ENCODE peak calls at places on chromosomes 16 and 17, in six cellular contexts. U is glutamatergic neuron, R is stomach, I is esophagus squamous epithelium, F is AG09319, H is GM12865. D is an unnamed sample.

GRCh38 chr17:48520631-48521045 is 10.2 kb downstream of the HOXB1 start:
- DNase-seq in U (no peak), R (no peak), I (no peak), F (no peak), H (no peak), D (no peak)

GRCh38 chr16:68778551-68779231 is 41.6 kb downstream of the CDH1 start:
- DNase-seq in U (no peak), R (peak), I (no peak), F (no peak), H (no peak), D (no peak)

GRCh38 chr17:67959510-67959909 is 36.8 kb downstream of the C17orf58 start:
- DNase-seq in U (no peak), R (no peak), I (no peak), F (no peak), H (no peak), D (no peak)

GRCh38 chr17:56108811-56109284 is 44.4 kb upstream of the ANKFN1 start:
- DNase-seq in U (no peak), R (no peak), I (no peak), F (no peak), H (no peak), D (no peak)

GRCh38 chr17:27572665-27573064 is 58.3 kb upstream of the LGALS9 start:
- DNase-seq in U (no peak), R (no peak), I (no peak), F (no peak), H (no peak), D (peak)

GRCh38 chr17:49994085-49995054 is 654 bp downstream of the DLX3 start:
- DNase-seq in U (no peak), R (no peak), I (no peak), F (no peak), H (no peak), D (no peak)

GRCh38 chr16:51159864-51160263 is 8.8 kb upstream of the SALL1 start:
- DNase-seq in U (no peak), R (no peak), I (no peak), F (no peak), H (no peak), D (no peak)

GRCh38 chr16:27455700-27456099 is 53.7 kb downstream of the IL21R start:
- DNase-seq in U (no peak), R (no peak), I (no peak), F (no peak), H (no peak), D (peak)

GRCh38 chr16:11250091-11250785 is 5.8 kb downstream of the SOCS1 start:
- DNase-seq in U (no peak), R (no peak), I (no peak), F (no peak), H (peak), D (peak)

GRCh38 chr17:21176996-21177395 is 37.0 kb downstream of the TMEM11 start:
- DNase-seq in U (no peak), R (peak), I (no peak), F (no peak), H (no peak), D (no peak)

GRCh38 chr17:58084317-58084981 is 1.2 kb downstream of the DYNLL2 start:
- DNase-seq in U (no peak), R (peak), I (no peak), F (no peak), H (peak), D (peak)

GRCh38 chr16:81928975-81929374 is 82.3 kb downstream of the SDR42E1 start:
- DNase-seq in U (no peak), R (peak), I (no peak), F (no peak), H (no peak), D (peak)

GRCh38 chr16:71883193-71883848 is 661 bp downstream of the ZNF821 start:
- DNase-seq in U (peak), R (no peak), I (no peak), F (no peak), H (peak), D (peak)

GRCh38 chr16:3113765-3114479 is 1.5 kb downstream of the ZNF205 start:
- DNase-seq in U (no peak), R (no peak), I (no peak), F (no peak), H (no peak), D (no peak)

GRCh38 chr17:76458580-76459490 is 5.9 kb upstream of the UBE2O start:
- DNase-seq in U (peak), R (peak), I (no peak), F (no peak), H (peak), D (peak)

GRCh38 chr16:49828545-49829267 is 27.2 kb downstream of the ZNF423 start:
- DNase-seq in U (no peak), R (no peak), I (no peak), F (no peak), H (no peak), D (no peak)

GRCh38 chr16:17414421-17414820 is 56.3 kb downstream of the XYLT1 start:
- DNase-seq in U (no peak), R (no peak), I (no peak), F (no peak), H (peak), D (peak)

GRCh38 chr16:17417740-17418139 is 53.0 kb downstream of the XYLT1 start:
- DNase-seq in U (no peak), R (no peak), I (no peak), F (no peak), H (no peak), D (peak)

GRCh38 chr16:17414916-17415315 is 55.8 kb downstream of the XYLT1 start:
- DNase-seq in U (no peak), R (no peak), I (no peak), F (no peak), H (no peak), D (no peak)

GRCh38 chr16:17419266-17419665 is 51.5 kb downstream of the XYLT1 start:
- DNase-seq in U (no peak), R (no peak), I (no peak), F (no peak), H (no peak), D (no peak)

GRCh38 chr16:17416461-17417221 is 54.1 kb downstream of the XYLT1 start:
- DNase-seq in U (no peak), R (no peak), I (no peak), F (no peak), H (peak), D (peak)
- TF ChIP-seq CTCF in U (no peak), R (no peak), I (peak), F (no peak), H (peak), D (peak)

DNA sequence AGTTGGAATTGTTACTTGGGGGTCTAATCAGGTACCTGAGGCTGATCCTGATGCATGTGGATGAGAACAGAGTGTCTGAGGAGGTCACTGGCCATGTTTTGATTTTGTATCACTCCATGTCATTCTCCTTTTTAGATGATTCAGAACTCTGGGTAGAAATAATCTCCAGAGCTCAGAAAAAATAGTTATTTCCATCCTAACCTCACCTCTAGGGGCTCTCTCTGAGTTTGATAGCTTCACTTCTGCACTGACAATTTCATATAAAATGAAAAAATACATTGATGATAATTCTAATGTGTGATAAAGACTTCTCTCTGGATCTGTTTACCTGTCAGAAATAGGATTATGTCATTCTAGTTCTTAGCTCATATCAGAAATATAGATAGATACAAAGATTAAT is 6.2 kb upstream of the KRT12 start:
- DNase-seq in U (no peak), R (no peak), I (no peak), F (no peak), H (no peak), D (no peak)
- TF ChIP-seq CTCF in U (no peak), R (no peak), I (no peak), F (no peak), H (no peak), D (no peak)

DNA sequence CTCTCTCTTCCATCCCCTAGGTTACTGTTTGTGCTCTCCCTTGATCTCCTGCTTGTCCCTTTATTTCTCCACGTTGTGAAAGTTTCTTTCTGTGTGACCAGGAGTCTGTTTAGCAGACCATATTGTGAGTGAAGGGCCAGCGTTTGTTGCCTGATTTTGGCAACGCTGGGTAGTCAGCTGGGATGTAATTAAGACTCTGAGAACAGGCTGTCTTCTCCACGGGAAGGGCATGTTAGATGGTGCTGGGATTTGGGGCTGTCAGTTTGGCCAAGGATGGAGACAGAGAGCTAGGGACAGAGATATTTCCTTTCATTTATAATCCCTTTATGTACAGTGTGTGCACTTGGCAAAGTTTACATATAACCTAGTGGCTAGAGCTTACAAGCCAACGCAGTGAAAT is 263.2 kb downstream of the FTO start:
- DNase-seq in U (no peak), R (no peak), I (no peak), F (no peak), H (no peak), D (no peak)
- TF ChIP-seq CTCF in U (no peak), R (no peak), I (no peak), F (no peak), H (no peak), D (no peak)

GRCh38 chr16:88957456-88957767 is 19.6 kb downstream of the CBFA2T3 start:
- DNase-seq in U (no peak), R (no peak), I (no peak), F (no peak), H (no peak), D (no peak)
- TF ChIP-seq CTCF in U (no peak), R (no peak), I (no peak), F (no peak), H (no peak), D (no peak)

DNA sequence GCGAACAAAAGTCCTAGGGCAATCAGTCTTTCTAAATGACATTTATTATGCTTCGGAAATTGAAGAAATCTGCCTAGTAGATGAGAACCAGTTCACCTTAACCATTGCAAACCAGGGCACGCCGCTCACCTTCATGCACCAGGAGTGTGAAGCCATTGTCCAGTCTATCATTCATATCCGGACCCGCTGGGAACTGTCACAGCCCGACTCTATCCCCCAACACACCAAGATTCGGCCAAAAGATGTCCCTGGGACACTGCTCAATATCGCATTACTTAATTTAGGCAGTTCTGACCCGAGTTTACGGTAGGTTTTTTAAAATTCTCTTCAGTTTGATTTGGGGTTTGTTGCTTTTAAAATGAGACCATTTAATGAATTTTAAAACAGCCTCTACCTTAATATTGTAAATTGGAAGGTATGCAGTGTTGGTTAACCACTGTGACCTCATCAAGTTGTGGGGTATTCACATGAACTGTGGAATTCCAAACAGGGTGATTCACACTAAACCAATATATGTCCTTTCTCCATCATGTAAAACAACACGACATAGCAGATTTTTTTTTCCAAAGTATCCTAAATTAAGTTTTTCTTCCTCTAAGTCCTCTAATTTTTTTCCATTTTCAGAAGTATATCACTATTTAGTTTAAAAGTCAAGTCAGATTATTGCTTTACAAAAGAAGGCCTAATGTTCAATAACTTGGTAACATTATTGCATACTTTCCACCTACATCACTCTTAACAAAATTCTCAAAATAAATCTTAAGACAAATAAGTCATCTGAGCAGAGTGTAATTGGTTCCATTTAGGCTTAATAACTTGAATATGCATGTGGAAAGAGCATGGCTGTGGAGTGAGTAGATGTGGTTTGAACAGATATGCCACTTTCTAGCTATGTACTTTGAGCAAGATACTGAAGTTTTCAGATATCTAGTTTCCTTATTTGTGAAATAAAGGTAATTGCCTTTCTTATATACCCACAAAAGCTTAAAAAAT is 6.4 kb upstream of the EVI2A start:
- DNase-seq in U (no peak), R (no peak), I (no peak), F (no peak), H (no peak), D (no peak)
- TF ChIP-seq CTCF in U (no peak), R (no peak), I (no peak), F (no peak), H (no peak), D (no peak)

D was measured in activated CD8-positive, alpha-beta T cell treated with anti-CD3 and anti-CD28 coated beads for 36 hours.